ENCODE peak calls at places on chromosomes 5 and 9, in seven cellular contexts. N is uterus, Z is ovary, B is tibial nerve, P is gastrocnemius medialis, A is esophagus squamous epithelium, I is body of pancreas. Q is an unnamed sample.

GRCh38 chr9:84122572-84122971 is 142.0 kb downstream of the RMI1 start:
- DNase-seq in N (no peak), Z (no peak), B (no peak), P (no peak), A (no peak), I (no peak), Q (no peak)

GRCh38 chr9:94812343-94812742 is 85.8 kb downstream of the AOPEP start:
- DNase-seq in N (no peak), Z (no peak), B (no peak), P (no peak), A (no peak), I (no peak), Q (no peak)

GRCh38 chr9:126985870-126986498 is 71.4 kb downstream of the RALGPS1 start:
- DNase-seq in N (peak; percentile 23), Z (no peak), B (peak; percentile 64), P (peak; percentile 74), A (no peak), I (peak; percentile 29), Q (peak; percentile 85)

GRCh38 chr9:36063804-36064447 is 27.2 kb downstream of the RECK start:
- DNase-seq in N (no peak), Z (no peak), B (no peak), P (no peak), A (no peak), I (no peak), Q (no peak)

GRCh38 chr5:758698-759053 is 25.9 kb downstream of the ZDHHC11B start:
- DNase-seq in N (peak; percentile 28), Z (peak; percentile 38), B (no peak), P (peak; percentile 14), A (no peak), I (no peak), Q (no peak)

GRCh38 chr5:110625376-110625999 is 101.0 kb downstream of the TMEM232 start:
- DNase-seq in N (no peak), Z (no peak), B (no peak), P (no peak), A (no peak), I (no peak), Q (no peak)

GRCh38 chr9:129330711-129331279 is 152.7 kb upstream of the IER5L start:
- DNase-seq in N (no peak), Z (no peak), B (no peak), P (no peak), A (no peak), I (no peak), Q (no peak)

GRCh38 chr9:27382308-27382707 is 85.4 kb upstream of the EQTN start:
- DNase-seq in N (no peak), Z (no peak), B (no peak), P (no peak), A (no peak), I (no peak), Q (no peak)

GRCh38 chr9:73911814-73912213 is 585.3 kb upstream of the RORB start:
- DNase-seq in N (no peak), Z (no peak), B (no peak), P (no peak), A (no peak), I (no peak), Q (no peak)

GRCh38 chr5:104146652-104147051 is 584.1 kb upstream of the NUDT12 start:
- DNase-seq in N (no peak), Z (no peak), B (no peak), P (no peak), A (no peak), I (no peak), Q (no peak)

GRCh38 chr9:134642385-134643181 is 980 bp downstream of the COL5A1 start:
- DNase-seq in N (peak; percentile 86), Z (peak; percentile 83), B (peak; percentile 80), P (peak; percentile 64), A (no peak), I (peak; percentile 26), Q (no peak)

GRCh38 chr5:135245521-135246499 is 153.2 kb downstream of the MACROH2A1 start:
- DNase-seq in N (peak; percentile 23), Z (no peak), B (no peak), P (no peak), A (no peak), I (no peak), Q (peak; percentile 15)

GRCh38 chr9:129612815-129613519 is 7.9 kb downstream of the C9orf50 start:
- DNase-seq in N (no peak), Z (peak; percentile 40), B (no peak), P (no peak), A (no peak), I (no peak), Q (no peak)

GRCh38 chr5:157682257-157682656 is 10.9 kb downstream of the C5orf52 start:
- DNase-seq in N (no peak), Z (no peak), B (no peak), P (no peak), A (no peak), I (no peak), Q (no peak)

GRCh38 chr5:174943785-174944184 is 219.4 kb downstream of the MSX2 start:
- DNase-seq in N (no peak), Z (no peak), B (no peak), P (no peak), A (no peak), I (no peak), Q (no peak)

GRCh38 chr5:78490709-78491485 is 130.5 kb downstream of the SCAMP1 start:
- DNase-seq in N (no peak), Z (no peak), B (no peak), P (no peak), A (no peak), I (no peak), Q (no peak)

GRCh38 chr5:76305264-76305663 is 97.8 kb upstream of the IQGAP2 start:
- DNase-seq in N (no peak), Z (no peak), B (no peak), P (no peak), A (no peak), I (no peak), Q (no peak)

GRCh38 chr5:73861313-73861978 is 235.4 kb downstream of the ARHGEF28 start:
- DNase-seq in N (no peak), Z (no peak), B (no peak), P (no peak), A (no peak), I (no peak), Q (no peak)

GRCh38 chr5:53262348-53262970 is 152.9 kb upstream of the MOCS2 start:
- DNase-seq in N (no peak), Z (no peak), B (peak; percentile 38), P (no peak), A (no peak), I (peak; percentile 17), Q (no peak)

GRCh38 chr9:117253256-117253655 is 161.6 kb downstream of the ASTN2 start:
- DNase-seq in N (no peak), Z (no peak), B (no peak), P (no peak), A (no peak), I (no peak), Q (no peak)

GRCh38 chr5:23419115-23419514 is 88.3 kb upstream of the PRDM9 start:
- DNase-seq in N (no peak), Z (no peak), B (no peak), P (no peak), A (no peak), I (no peak), Q (no peak)

DNA sequence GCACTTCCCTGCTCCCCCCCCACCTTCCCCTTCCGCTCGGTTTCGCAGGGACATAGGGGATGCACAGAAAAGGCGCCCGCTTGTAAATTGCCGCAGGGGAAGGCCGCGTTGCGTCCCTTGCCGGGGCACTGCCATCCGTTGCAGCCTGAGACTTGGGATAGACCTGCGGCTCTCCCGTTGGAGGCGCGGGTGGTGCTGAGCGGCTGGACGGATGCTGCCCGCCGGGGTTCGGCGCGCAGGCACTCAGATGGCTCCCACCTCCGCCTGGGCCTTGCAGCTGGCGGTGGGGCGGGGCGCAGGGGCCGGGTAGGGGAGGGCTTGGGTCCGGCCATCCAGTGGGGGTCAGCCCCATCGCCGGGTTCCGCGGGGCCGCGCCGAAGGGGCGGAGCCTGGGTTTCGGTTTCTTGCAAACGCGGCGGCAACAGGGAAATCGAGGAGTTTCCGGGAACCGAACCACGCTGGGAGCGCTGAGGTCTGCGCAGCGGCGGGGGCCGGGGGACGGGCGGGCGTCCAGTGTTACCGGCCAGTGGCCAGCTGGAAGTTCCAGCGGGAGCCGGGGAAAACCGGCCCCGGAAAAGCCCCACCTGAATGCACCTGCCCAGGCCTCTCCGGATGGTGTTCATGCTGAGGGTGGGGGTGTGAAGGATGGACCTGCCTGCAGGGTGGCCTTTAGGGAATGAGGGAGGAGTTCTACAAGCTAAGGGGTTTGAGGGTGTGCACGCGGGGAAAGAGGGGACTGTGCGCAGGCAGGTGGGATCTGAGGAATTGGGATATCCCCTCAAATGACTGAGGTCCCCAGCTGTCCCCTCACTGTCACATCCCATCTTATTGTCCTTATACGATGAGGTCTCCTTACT is 6.3 kb upstream of the IRF1 start:
- DNase-seq in N (peak; percentile 89), Z (peak; percentile 94), B (peak; percentile 78), P (peak; percentile 77), A (peak; percentile 52), I (peak; percentile 92), Q (peak; percentile 94)
- TF ChIP-seq POLR2A in N (no peak), Z (no peak), B (no peak), P (no peak), A (no peak), I (peak; percentile 63), Q (peak; percentile 55)

GRCh38 chr9:10701906-10702305 is 89.1 kb upstream of the PTPRD start:
- DNase-seq in N (no peak), Z (no peak), B (no peak), P (no peak), A (no peak), I (no peak), Q (no peak)
- H3K9me3 ChIP-seq in N (no peaks in the 10 kb centered on the region), Z (no peaks in the 10 kb centered on the region), B (no peaks in the 10 kb centered on the region), P (no peaks in the 10 kb centered on the region), A (no peaks in the 10 kb centered on the region), I (no peaks in the 10 kb centered on the region), Q (no peaks in the 10 kb centered on the region)

GRCh38 chr5:72811849-72812248 is 4.6 kb upstream of the TNPO1 start:
- DNase-seq in N (no peak), Z (no peak), B (no peak), P (no peak), A (no peak), I (no peak), Q (no peak)
- H3K27ac ChIP-seq in N (no peak overlapping the region), Z (no peak overlapping the region), B (no peak overlapping the region), P (no peak overlapping the region), A (no peak overlapping the region), I (no peak overlapping the region), Q (no peak overlapping the region)

GRCh38 chr9:70902171-70902570 is 219.2 kb downstream of the TRPM3 start:
- DNase-seq in N (no peak), Z (no peak), B (no peak), P (no peak), A (no peak), I (no peak), Q (no peak)

GRCh38 chr9:70901741-70902140 is 219.7 kb downstream of the TRPM3 start:
- DNase-seq in N (no peak), Z (no peak), B (no peak), P (no peak), A (no peak), I (no peak), Q (no peak)

GRCh38 chr9:70901013-70901412 is 220.4 kb downstream of the TRPM3 start:
- DNase-seq in N (no peak), Z (no peak), B (no peak), P (no peak), A (no peak), I (no peak), Q (no peak)

DNA sequence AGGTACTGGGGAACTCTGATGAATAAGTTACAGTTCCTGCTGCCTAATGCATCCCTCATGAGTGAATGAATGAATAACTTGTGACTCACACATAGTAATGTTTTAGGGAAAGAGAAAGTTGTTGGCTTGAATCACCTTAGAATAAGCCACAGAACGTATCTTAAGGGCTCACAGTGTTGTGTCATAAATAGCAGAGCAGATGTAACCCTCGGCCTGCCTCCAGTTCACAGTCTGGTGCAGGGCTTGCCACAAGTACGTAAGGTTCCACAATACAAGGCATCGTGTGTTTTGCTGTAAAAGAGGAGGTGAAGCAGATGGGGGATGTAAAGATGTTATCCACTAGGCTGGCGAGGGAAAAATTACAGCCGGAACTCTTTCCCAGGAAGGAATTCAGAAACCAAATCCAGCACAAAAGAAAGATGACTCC is 218.7 kb downstream of the TRPM3 start:
- DNase-seq in N (peak; percentile 25), Z (no peak), B (peak; percentile 8), P (no peak), A (no peak), I (no peak), Q (no peak)
- TF ChIP-seq POLR2A in N (no peak), Z (no peak), B (no peak), P (no peak), A (no peak), I (no peak), Q (no peak)

Q was measured in Peyer's patch.